ENCODE peak calls at places on chromosomes 12 and 14, in seven cellular contexts. C is left ventricle myocardium inferior; Q is CD4-positive, alpha-beta T cell; B is GM20000; H is tibial artery; W is MCF 10A; R is astrocyte. L is an unnamed sample.

GRCh38 chr12:8698132-8698829 is 490 bp downstream of the RIMKLB start:
- DNase-seq in H (peak; percentile 74), C (peak; percentile 76), Q (peak; percentile 39), R (peak; percentile 23), B (peak; percentile 70), W (peak; percentile 25), L (peak; percentile 41)

GRCh38 chr12:110179291-110179690 is 55.1 kb downstream of the IFT81 start:
- DNase-seq in R (peak; percentile 58), Q (no peak), B (no peak), H (no peak), C (no peak), W (peak; percentile 55), L (no peak)

GRCh38 chr12:1234073-1234472 is 243.1 kb downstream of the ERC1 start:
- DNase-seq in H (no peak), R (peak; percentile 38), B (no peak), W (peak; percentile 26), Q (no peak), C (no peak), L (no peak)

GRCh38 chr14:54857830-54858269 is 44.8 kb downstream of the GCH1 start:
- DNase-seq in W (no peak), Q (no peak), B (peak; percentile 52), R (no peak), C (no peak), H (no peak), L (no peak)

GRCh38 chr12:114501474-114501807 is 95.5 kb upstream of the TBX5 start:
- DNase-seq in B (no peak), Q (no peak), W (no peak), H (no peak), C (no peak), R (no peak), L (no peak)

GRCh38 chr12:100399095-100399494 is 42.2 kb downstream of the SLC17A8 start:
- DNase-seq in W (no peak), Q (no peak), B (no peak), C (no peak), R (no peak), H (no peak), L (no peak)

GRCh38 chr14:52175982-52176502 is 91.5 kb upstream of the PTGDR start:
- DNase-seq in H (no peak), Q (peak; percentile 23), B (no peak), R (no peak), W (no peak), C (no peak), L (no peak)

GRCh38 chr12:21073822-21074460 is 57.1 kb upstream of the SLCO1B1 start:
- DNase-seq in W (peak; percentile 23), C (no peak), H (no peak), Q (no peak), R (peak; percentile 87), B (no peak), L (no peak)

GRCh38 chr12:45938566-45938965 is 51.8 kb downstream of the SCAF11 start:
- DNase-seq in C (no peak), Q (no peak), B (no peak), H (no peak), R (no peak), W (no peak), L (no peak)

GRCh38 chr12:32230607-32230982 is 123.9 kb downstream of the BICD1 start:
- DNase-seq in R (no peak), C (no peak), H (no peak), W (no peak), B (no peak), Q (no peak), L (no peak)

GRCh38 chr14:101083564-101084435 is 180.3 kb upstream of the RTL1 start:
- DNase-seq in B (no peak), C (no peak), R (no peak), Q (no peak), H (peak; percentile 16), W (peak; percentile 30), L (no peak)

GRCh38 chr12:25348290-25348689 is 97.6 kb upstream of the KRAS start:
- DNase-seq in W (no peak), H (no peak), R (no peak), B (no peak), C (no peak), Q (no peak), L (no peak)

GRCh38 chr12:54549774-54550451 is 512 bp downstream of the PDE1B start:
- DNase-seq in H (no peak), R (no peak), W (peak; percentile 17), B (no peak), Q (peak; percentile 25), C (no peak), L (no peak)
- TF ChIP-seq CTCF in H (no peak), R (no peak), W (no peak), B (no peak), Q (no peak), C (no peak), L (no peak)

GRCh38 chr14:61280092-61280525 is 1.0 kb downstream of the TMEM30B start:
- DNase-seq in R (no peak), H (peak; percentile 23), Q (peak; percentile 34), B (no peak), C (peak; percentile 21), W (no peak), L (no peak)

GRCh38 chr14:61281911-61282310 is 773 bp upstream of the TMEM30B start:
- DNase-seq in C (no peak), H (peak; percentile 51), R (no peak), Q (no peak), W (no peak), B (no peak), L (no peak)

GRCh38 chr14:61282746-61283145 is 1.6 kb upstream of the TMEM30B start:
- DNase-seq in W (no peak), R (no peak), Q (no peak), B (no peak), C (no peak), H (no peak), L (no peak)

GRCh38 chr14:61281186-61281676 is at the start of gene TMEM30B:
- DNase-seq in B (peak; percentile 24), Q (peak; percentile 39), C (no peak), R (no peak), H (no peak), W (no peak), L (no peak)

GRCh38 chr14:61280526-61281185 is 482 bp downstream of the TMEM30B start:
- DNase-seq in R (peak; percentile 43), H (peak; percentile 54), W (no peak), C (peak; percentile 62), Q (peak; percentile 80), B (peak; percentile 65), L (peak; percentile 56)
- TF ChIP-seq CTCF in R (peak; percentile 10), H (peak; percentile 29), W (no peak), C (peak; percentile 59), Q (peak; percentile 74), B (peak; percentile 13), L (peak; percentile 52)

GRCh38 chr14:45715946-45716345 is 462.9 kb upstream of the MIS18BP1 start:
- DNase-seq in W (no peak), H (no peak), Q (no peak), R (no peak), C (no peak), B (no peak), L (no peak)

GRCh38 chr14:45716506-45716905 is 463.5 kb upstream of the MIS18BP1 start:
- DNase-seq in W (peak; percentile 12), H (no peak), Q (no peak), B (no peak), C (no peak), R (no peak), L (no peak)
- TF ChIP-seq CTCF in W (no peak), H (no peak), Q (no peak), B (no peak), C (no peak), R (no peak), L (peak; percentile 31)

GRCh38 chr12:13536219-13536910 is 339.8 kb downstream of the EMP1 start:
- DNase-seq in R (no peak), Q (no peak), H (no peak), W (no peak), C (no peak), B (peak; percentile 73), L (no peak)
- TF ChIP-seq CTCF in R (no peak), Q (no peak), H (no peak), W (no peak), C (no peak), B (no peak), L (no peak)

DNA sequence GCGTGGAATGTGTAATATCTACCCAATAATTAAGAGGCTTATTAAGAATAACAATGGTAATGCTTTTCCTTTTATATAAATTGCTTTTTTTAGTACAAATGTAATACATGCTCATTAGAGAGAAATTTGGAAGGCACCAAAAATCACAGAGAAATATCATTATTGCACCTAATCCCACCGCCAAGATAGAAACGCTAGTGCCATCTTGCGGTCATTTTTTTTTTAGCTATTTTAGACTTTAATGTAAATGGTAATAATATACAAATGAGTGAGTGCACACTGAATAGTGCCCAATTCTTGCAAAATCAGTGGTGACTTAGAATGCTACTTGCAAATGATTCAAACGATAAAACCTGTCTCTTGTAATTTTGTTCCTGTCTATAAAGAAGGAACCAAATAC is 576.8 kb upstream of the TMEM132C start:
- DNase-seq in C (no peak), Q (no peak), B (no peak), R (no peak), H (no peak), W (peak; percentile 21), L (no peak)
- TF ChIP-seq CTCF in C (no peak), Q (no peak), B (no peak), R (peak; percentile 27), H (no peak), W (peak; percentile 29), L (no peak)

GRCh38 chr14:78788467-78789360 is 618.5 kb downstream of the NRXN3 start:
- DNase-seq in Q (no peak), R (no peak), H (no peak), C (no peak), W (peak; percentile 56), B (no peak), L (no peak)
- TF ChIP-seq CTCF in Q (no peak), R (no peak), H (no peak), C (no peak), W (no peak), B (no peak), L (no peak)

DNA sequence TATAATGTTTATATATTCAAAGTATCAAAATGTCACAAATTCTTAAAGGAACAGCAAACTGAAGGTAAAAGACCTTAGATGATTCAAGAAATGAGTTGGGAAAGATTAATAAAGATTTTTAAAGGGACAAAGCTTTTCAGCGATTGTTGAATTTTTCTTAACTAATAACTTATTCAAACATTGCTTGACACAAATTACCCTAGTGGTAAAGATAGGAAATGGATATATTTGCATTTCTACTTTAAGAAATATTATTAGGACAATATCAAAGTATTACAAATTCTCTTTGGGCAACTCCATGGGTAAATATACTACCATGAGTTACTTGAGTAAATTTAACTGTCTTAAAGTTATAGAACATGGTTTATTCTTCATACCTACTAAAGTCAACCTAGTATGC is 266.0 kb upstream of the GARIN2 start:
- DNase-seq in B (no peak), Q (no peak), R (no peak), C (no peak), H (no peak), W (no peak), L (no peak)
- TF ChIP-seq CTCF in B (no peak), Q (no peak), R (no peak), C (no peak), H (no peak), W (no peak), L (peak; percentile 62)

GRCh38 chr14:80213602-80214001 is 2.3 kb upstream of the DIO2 start:
- DNase-seq in W (peak; percentile 83), B (peak; percentile 24), H (peak; percentile 47), R (peak; percentile 41), C (no peak), Q (no peak), L (no peak)
- TF ChIP-seq CTCF in W (peak; percentile 79), B (peak; percentile 29), H (no peak), R (peak; percentile 21), C (peak; percentile 34), Q (no peak), L (no peak)